ENCODE peak calls at places on chromosomes 11 and 22, in seven cellular contexts. I is dermis blood vessel endothelial cell; Z is GM03348; K is activated naive CD4-positive, alpha-beta T cell treated with anti-CD3 and anti-CD28 coated beads, Interleukin-2, amount 50 U/mL, for 16 hours; W is Calu3; M is colonic mucosa; D is ELF-1. L is an unnamed sample.

GRCh38 chr11:45599161-45599943 is 66.1 kb downstream of the CHST1 start:
- DNase-seq in I (no peak), Z (no peak), K (no peak), W (no peak), M (no peak), D (peak; percentile 73), L (no peak)

GRCh38 chr22:19527321-19527721 is 3.1 kb upstream of the CLDN5 start:
- DNase-seq in I (peak; percentile 78), Z (no peak), K (no peak), W (no peak), M (no peak), D (no peak), L (no peak)

GRCh38 chr11:93481279-93481678 is 61.9 kb downstream of the SMCO4 start:
- DNase-seq in I (no peak), Z (no peak), K (no peak), W (peak; percentile 11), M (peak; percentile 76), D (no peak), L (no peak)

GRCh38 chr11:8309311-8309710 is 45.6 kb upstream of the LMO1 start:
- DNase-seq in I (no peak), Z (no peak), K (no peak), W (no peak), M (no peak), D (no peak), L (no peak)

GRCh38 chr11:16240687-16241086 is 115.7 kb downstream of the SOX6 start:
- DNase-seq in I (no peak), Z (no peak), K (no peak), W (no peak), M (no peak), D (no peak), L (no peak)

GRCh38 chr22:44628856-44629255 is 73.1 kb upstream of the PRR5 start:
- DNase-seq in I (no peak), Z (no peak), K (no peak), W (no peak), M (no peak), D (no peak), L (no peak)

GRCh38 chr11:85685820-85686459 is at the start of gene CCDC89:
- DNase-seq in I (peak; percentile 48), Z (peak; percentile 98), K (no peak), W (no peak), M (peak; percentile 59), D (peak; percentile 23), L (peak; percentile 55)

GRCh38 chr11:8793114-8793777 is 110.7 kb downstream of the RPL27A start:
- DNase-seq in I (peak; percentile 25), Z (no peak), K (no peak), W (no peak), M (no peak), D (no peak), L (no peak)

GRCh38 chr11:2575611-2576051 is 124.2 kb downstream of the KCNQ1OT1 start:
- DNase-seq in I (no peak), Z (no peak), K (peak; percentile 5), W (no peak), M (peak; percentile 50), D (no peak), L (no peak)

GRCh38 chr11:114263510-114264170 is 32.6 kb upstream of the NNMT start:
- DNase-seq in I (no peak), Z (no peak), K (no peak), W (no peak), M (no peak), D (peak; percentile 31), L (no peak)

GRCh38 chr11:75462117-75462653 is 29.2 kb upstream of the KLHL35 start:
- DNase-seq in I (peak; percentile 30), Z (no peak), K (no peak), W (no peak), M (no peak), D (peak; percentile 76), L (no peak)

GRCh38 chr22:22050141-22050775 is 67.7 kb upstream of the TOP3B start:
- DNase-seq in I (no peak), Z (no peak), K (no peak), W (no peak), M (no peak), D (no peak), L (no peak)

GRCh38 chr11:18105086-18105801 is 638 bp downstream of the SAAL1 start:
- DNase-seq in I (peak; percentile 11), Z (peak; percentile 10), K (no peak), W (no peak), M (no peak), D (no peak), L (no peak)

GRCh38 chr11:130635937-130636336 is 187.5 kb downstream of the ADAMTS15 start:
- DNase-seq in I (no peak), Z (no peak), K (no peak), W (no peak), M (no peak), D (no peak), L (no peak)

GRCh38 chr22:45919504-45920286 is 57.3 kb downstream of the WNT7B start:
- DNase-seq in I (no peak), Z (no peak), K (no peak), W (peak; percentile 92), M (no peak), D (no peak), L (peak; percentile 68)

GRCh38 chr22:30325724-30326703 is 727 bp downstream of the TBC1D10A start:
- DNase-seq in I (no peak), Z (peak; percentile 75), K (no peak), W (peak; percentile 28), M (peak; percentile 58), D (peak; percentile 5), L (no peak)

GRCh38 chr11:73612601-73613137 is 14.8 kb upstream of the FAM168A start:
- DNase-seq in I (no peak), Z (no peak), K (no peak), W (no peak), M (no peak), D (no peak), L (no peak)

GRCh38 chr11:68214173-68215086 is 1.3 kb upstream of the KMT5B start:
- DNase-seq in I (no peak), Z (no peak), K (no peak), W (no peak), M (peak; percentile 42), D (peak; percentile 27), L (no peak)

GRCh38 chr11:92045325-92045724 is 179.3 kb upstream of the FAT3 start:
- DNase-seq in I (no peak), Z (no peak), K (no peak), W (no peak), M (no peak), D (no peak), L (no peak)

GRCh38 chr11:89176938-89177337 is 737 bp upstream of the TYR start:
- DNase-seq in I (no peak), Z (no peak), K (no peak), W (no peak), M (no peak), D (no peak), L (no peak)

GRCh38 chr11:78796956-78797355 is 222.3 kb upstream of the NARS2 start:
- DNase-seq in I (peak; percentile 50), Z (peak; percentile 54), K (no peak), W (no peak), M (no peak), D (no peak), L (no peak)

GRCh38 chr11:133828861-133829260 is 16.5 kb downstream of the SPATA19 start:
- DNase-seq in I (no peak), Z (no peak), K (no peak), W (no peak), M (no peak), D (no peak), L (no peak)

GRCh38 chr11:117654856-117655255 is 142.2 kb downstream of the DSCAML1 start:
- DNase-seq in I (no peak), Z (no peak), K (no peak), W (no peak), M (no peak), D (no peak), L (no peak)

GRCh38 chr22:50305393-50305657 is 2.1 kb downstream of the PLXNB2 start:
- DNase-seq in I (no peak), Z (no peak), K (no peak), W (no peak), M (no peak), D (no peak), L (no peak)

L was measured in mucosa of gallbladder.